ENCODE peak calls at places on chromosomes 3 and 15, in four cellular contexts. Z is AG10803, G is dorsolateral prefrontal cortex, U is fibroblast of villous mesenchyme. K is an unnamed sample.
A peak's percentile ranks its signal among the peaks of the same experiment; 100 is the strongest.

GRCh38 chr15:36803773-36804172 is 224.3 kb downstream of the CDIN1 start:
- DNase-seq in Z (no peak), G (no peak), U (no peak), K (no peak)

GRCh38 chr3:126850370-126851085 is 132.4 kb upstream of the PLXNA1 start:
- DNase-seq in Z (peak; percentile 91), G (no peak), U (peak; percentile 66), K (peak; percentile 69)

GRCh38 chr3:62597481-62597880 is 224.1 kb upstream of the FEZF2 start:
- DNase-seq in Z (no peak), G (no peak), U (no peak), K (peak; percentile 56)

GRCh38 chr3:154795046-154795445 is 285.1 kb upstream of the MME start:
- DNase-seq in Z (no peak), G (no peak), U (no peak), K (no peak)

GRCh38 chr3:183394150-183394549 is 34.3 kb downstream of the MCF2L2 start:
- DNase-seq in Z (no peak), G (no peak), U (peak; percentile 42), K (no peak)

GRCh38 chr3:188284455-188285212 is 130.7 kb downstream of the LPP start:
- DNase-seq in Z (no peak), G (no peak), U (no peak), K (no peak)

GRCh38 chr3:52176188-52176752 is 21.7 kb upstream of the ALAS1 start:
- DNase-seq in Z (no peak), G (no peak), U (no peak), K (no peak)

GRCh38 chr3:198030726-198031125 is 70.7 kb downstream of the LMLN start:
- DNase-seq in Z (no peak), G (no peak), U (no peak), K (no peak)

GRCh38 chr15:61888074-61888780 is 172.0 kb downstream of the VPS13C start:
- DNase-seq in Z (peak; percentile 35), G (no peak), U (peak; percentile 47), K (no peak)

GRCh38 chr3:58135712-58136543 is 74.8 kb downstream of the DNASE1L3 start:
- DNase-seq in Z (no peak), G (no peak), U (no peak), K (no peak)
- TF ChIP-seq CTCF in Z (peak; percentile 51), G (peak; percentile 21), U (peak; percentile 37), K (peak; percentile 38)

GRCh38 chr15:41573396-41573795 is 14.4 kb downstream of the TYRO3 start:
- DNase-seq in Z (no peak), G (no peak), U (no peak), K (no peak)
- H3K4me3 ChIP-seq in Z (no peak overlapping the region), G (no peak overlapping the region), U (no peak overlapping the region), K (no peak overlapping the region)

GRCh38 chr15:77387355-77388105 is 32.4 kb downstream of the PEAK1 start:
- DNase-seq in Z (peak; percentile 18), G (no peak), U (no peak), K (no peak)
- TF ChIP-seq CTCF in Z (no peak), G (no peak), U (no peak), K (no peak)

DNA sequence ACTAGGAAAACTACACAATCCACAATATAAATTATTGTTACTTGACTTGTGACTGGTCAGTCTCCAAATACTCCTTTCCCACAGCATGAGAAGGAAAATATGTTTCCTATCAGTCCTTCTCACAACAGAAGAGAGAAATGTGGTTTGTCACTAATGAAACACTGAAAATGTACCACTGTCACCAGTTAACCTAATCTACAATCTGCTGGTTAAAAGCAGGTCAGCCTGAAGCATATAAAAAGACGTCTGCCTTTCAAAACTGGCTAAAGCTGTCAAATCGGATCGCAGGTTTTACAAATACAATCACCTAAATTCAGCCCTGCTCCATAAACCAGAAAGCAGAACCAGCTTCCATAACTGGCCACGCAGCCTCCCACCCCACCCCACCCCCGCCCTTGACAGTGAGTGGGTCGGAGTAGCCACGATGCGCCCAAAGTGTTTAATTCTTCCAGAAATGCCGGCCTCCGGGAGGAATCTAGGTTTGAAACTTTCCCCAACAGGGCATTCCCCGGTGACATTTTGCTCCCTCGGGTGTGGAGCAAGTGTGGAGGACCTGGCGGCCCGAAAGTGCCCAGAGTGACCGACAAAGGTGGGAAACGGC is 699 bp downstream of the ETFA start:
- DNase-seq in Z (peak; percentile 38), G (peak; percentile 41), U (peak; percentile 34), K (peak; percentile 25)
- H3K4me3 ChIP-seq in Z (peak overlapping the region; percentile 91), G (peak overlapping the region; percentile 91), U (peak overlapping the region; percentile 96), K (peak overlapping the region; percentile 94)

GRCh38 chr3:172713316-172713715 is 2.4 kb upstream of the NCEH1 start:
- DNase-seq in Z (peak; percentile 46), G (no peak), U (no peak), K (no peak)

GRCh38 chr3:172716476-172716875 is 5.6 kb upstream of the NCEH1 start:
- DNase-seq in Z (no peak), G (no peak), U (no peak), K (no peak)

GRCh38 chr3:172717493-172718088 is 6.7 kb upstream of the NCEH1 start:
- DNase-seq in Z (no peak), G (no peak), U (no peak), K (no peak)
- TF ChIP-seq CTCF in Z (peak; percentile 39), G (no peak), U (peak; percentile 45), K (peak; percentile 31)

GRCh38 chr3:132034486-132035464 is at the start of gene CPNE4:
- DNase-seq in Z (peak; percentile 59), G (peak; percentile 84), U (peak; percentile 61), K (peak; percentile 84)

GRCh38 chr3:132038198-132038825 is 3.5 kb upstream of the CPNE4 start:
- DNase-seq in Z (peak; percentile 24), G (no peak), U (peak; percentile 22), K (peak; percentile 44)

GRCh38 chr3:132033471-132033870 is 1.3 kb downstream of the CPNE4 start:
- DNase-seq in Z (no peak), G (no peak), U (no peak), K (no peak)

GRCh38 chr3:132032959-132033358 is 1.9 kb downstream of the CPNE4 start:
- DNase-seq in Z (no peak), G (no peak), U (no peak), K (no peak)

DNA sequence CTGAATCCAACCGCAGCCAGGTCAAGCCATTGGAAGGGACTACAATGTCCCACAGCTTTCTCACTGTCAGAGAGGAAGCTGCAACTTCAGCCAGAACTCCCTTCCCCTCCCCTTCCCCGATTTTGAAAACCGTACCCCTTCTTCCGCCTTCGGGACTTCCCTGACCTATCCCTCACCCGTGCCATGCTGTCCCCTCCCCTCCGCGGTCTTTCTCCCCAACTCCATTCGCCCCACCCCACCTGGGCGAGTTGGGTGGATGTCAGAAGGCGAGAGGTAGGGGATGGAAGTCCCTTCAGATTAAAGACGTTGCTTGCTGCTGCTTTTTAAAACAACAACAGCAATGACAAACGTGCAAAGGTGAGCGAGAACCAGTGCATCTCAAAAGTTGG is 723 bp downstream of the CPNE4 start:
- DNase-seq in Z (no peak), G (no peak), U (no peak), K (no peak)
- H3K4me3 ChIP-seq in Z (peak overlapping the region; percentile 44), G (peak overlapping the region; percentile 57), U (no peak overlapping the region), K (peak overlapping the region; percentile 54)

GRCh38 chr3:186772281-186772885 is 11.0 kb upstream of the EIF4A2 start:
- DNase-seq in Z (no peak), G (peak; percentile 43), U (peak; percentile 65), K (no peak)

GRCh38 chr3:186779204-186779603 is 4.2 kb upstream of the EIF4A2 start:
- DNase-seq in Z (no peak), G (no peak), U (no peak), K (no peak)

GRCh38 chr3:186772886-186773417 is 10.4 kb upstream of the EIF4A2 start:
- DNase-seq in Z (peak; percentile 41), G (peak; percentile 67), U (peak; percentile 37), K (no peak)

DNA sequence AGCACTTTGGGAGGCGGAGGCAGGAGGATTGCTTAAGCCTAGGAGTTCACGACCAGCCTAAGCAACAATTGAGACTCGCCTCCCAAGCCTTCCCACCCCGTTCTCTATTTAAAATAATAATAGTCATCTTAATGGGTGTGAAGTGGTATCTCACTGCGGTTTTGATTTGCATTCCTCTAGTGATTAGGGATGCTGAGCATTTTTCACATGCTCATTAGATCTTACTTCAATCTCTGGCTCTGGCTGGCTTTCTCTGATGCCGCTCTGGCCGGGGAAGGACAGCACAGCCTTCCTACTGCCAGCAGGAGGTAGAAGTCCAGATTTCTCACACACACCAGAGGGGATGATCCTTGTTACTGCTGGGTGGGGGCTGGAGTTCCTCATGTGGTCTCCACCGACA is 7.4 kb upstream of the EIF4A2 start:
- DNase-seq in Z (no peak), G (no peak), U (no peak), K (no peak)
- TF ChIP-seq CTCF in Z (no peak), G (no peak), U (peak; percentile 11), K (no peak)